ENCODE peak calls at places on chromosomes 4 and X, in six cellular contexts. E is H1, A is SK-N-SH, V is K562, I is GM12878, D is HL-60. L is an unnamed sample.

GRCh38 chr4:48400416-48400815 is 59.1 kb downstream of the SLAIN2 start:
- DNase-seq in E (no peak), A (no peak), V (no peak), I (no peak), D (no peak), L (no peak)

GRCh38 chr4:14883166-14883565 is 119.1 kb upstream of the CPEB2 start:
- DNase-seq in E (no peak), A (no peak), V (no peak), I (no peak), D (no peak), L (no peak)

GRCh38 chrX:79366556-79366887 is 612 bp downstream of the ITM2A start:
- DNase-seq in E (no peak), A (peak), V (no peak), I (no peak), D (no peak), L (no peak)

GRCh38 chr4:8079031-8079885 is 79.4 kb downstream of the ABLIM2 start:
- DNase-seq in E (no peak), A (peak), V (peak), I (no peak), D (no peak), L (no peak)

GRCh38 chr4:78659264-78659663 is 107.7 kb downstream of the ANXA3 start:
- DNase-seq in E (no peak), A (no peak), V (no peak), I (no peak), D (no peak), L (no peak)

GRCh38 chrX:19865567-19866363 is 21.6 kb downstream of the SH3KBP1 start:
- DNase-seq in E (no peak), A (no peak), V (no peak), I (no peak), D (peak), L (no peak)

GRCh38 chr4:7240341-7240740 is 48.0 kb downstream of the SORCS2 start:
- DNase-seq in E (no peak), A (peak), V (no peak), I (no peak), D (no peak), L (no peak)

GRCh38 chr4:173522160-173522873 is 7.7 kb downstream of the HAND2 start:
- DNase-seq in E (no peak), A (peak), V (peak), I (no peak), D (no peak), L (no peak)

GRCh38 chr4:179095585-179096228 is 1653.5 kb upstream of the AGA start:
- DNase-seq in E (no peak), A (no peak), V (no peak), I (no peak), D (peak), L (no peak)

GRCh38 chr4:38529189-38530115 is 134.5 kb upstream of the KLF3 start:
- DNase-seq in E (no peak), A (no peak), V (peak), I (peak), D (peak), L (no peak)

GRCh38 chr4:152795891-152796290 is 16.1 kb downstream of the ARFIP1 start:
- DNase-seq in E (no peak), A (no peak), V (no peak), I (no peak), D (no peak), L (no peak)

GRCh38 chrX:148804579-148804978 is 304.2 kb downstream of the AFF2 start:
- DNase-seq in E (no peak), A (no peak), V (no peak), I (no peak), D (no peak), L (no peak)

GRCh38 chr4:87108142-87108546 is 112.3 kb downstream of the KLHL8 start:
- DNase-seq in E (no peak), A (peak), V (no peak), I (no peak), D (no peak), L (no peak)

GRCh38 chr4:161829631-161830030 is 334.2 kb downstream of the FSTL5 start:
- DNase-seq in E (no peak), A (no peak), V (no peak), I (no peak), D (no peak), L (no peak)

GRCh38 chrX:78945186-78945912 is at the start of gene P2RY10:
- DNase-seq in E (no peak), A (no peak), V (no peak), I (peak), D (no peak), L (no peak)

GRCh38 chr4:153204247-153205027 is at the start of gene TRIM2:
- DNase-seq in E (no peak), A (no peak), V (peak), I (no peak), D (no peak), L (peak)

GRCh38 chr4:60992037-60992436 is 208.1 kb upstream of the ADGRL3 start:
- DNase-seq in E (no peak), A (no peak), V (no peak), I (no peak), D (no peak), L (no peak)

GRCh38 chr4:145346081-145346480 is 135.6 kb upstream of the SMAD1 start:
- DNase-seq in E (no peak), A (peak), V (no peak), I (no peak), D (no peak), L (no peak)

GRCh38 chr4:145347684-145348083 is 134.0 kb upstream of the SMAD1 start:
- DNase-seq in E (no peak), A (no peak), V (no peak), I (no peak), D (no peak), L (no peak)

GRCh38 chr4:145352438-145353145 is 129.1 kb upstream of the SMAD1 start:
- DNase-seq in E (no peak), A (no peak), V (no peak), I (no peak), D (no peak), L (no peak)

GRCh38 chr4:145351922-145352321 is 129.7 kb upstream of the SMAD1 start:
- DNase-seq in E (no peak), A (no peak), V (no peak), I (no peak), D (no peak), L (no peak)

DNA sequence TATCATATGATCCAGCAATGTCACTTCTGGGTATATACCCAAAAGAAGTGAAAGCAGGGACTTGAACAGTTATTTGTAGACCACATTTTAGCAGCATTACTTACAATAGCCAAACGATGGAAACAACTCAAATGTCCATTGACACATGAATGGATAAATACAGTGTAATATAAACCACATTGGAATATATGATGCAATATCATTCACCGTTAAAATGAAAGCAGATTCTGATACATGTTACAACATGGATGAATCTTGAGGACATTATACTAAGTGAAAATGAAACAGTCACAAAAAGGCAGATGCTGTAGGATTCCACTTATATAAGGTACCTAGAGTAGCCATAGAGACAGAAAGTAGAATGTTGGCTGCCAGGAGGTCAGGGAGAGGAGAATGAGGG is 130.5 kb upstream of the SMAD1 start:
- DNase-seq in E (no peak), A (no peak), V (no peak), I (no peak), D (no peak), L (no peak)
- TF ChIP-seq GABPA in E (no peak), A (no peak), V (no peak), I (no peak), D (no peak), L (no peak)

GRCh38 chrX:49079489-49080428 is at the start of gene WDR45:
- DNase-seq in E (no peak), A (peak), V (peak), I (peak), D (peak), L (peak)
- TF ChIP-seq GABPA in E (peak), A (peak), V (peak), I (peak), D (peak), L (peak)

GRCh38 chr4:52172166-52172565 is 121.1 kb downstream of the SPATA18 start:
- DNase-seq in E (no peak), A (no peak), V (no peak), I (no peak), D (no peak), L (no peak)

DNA sequence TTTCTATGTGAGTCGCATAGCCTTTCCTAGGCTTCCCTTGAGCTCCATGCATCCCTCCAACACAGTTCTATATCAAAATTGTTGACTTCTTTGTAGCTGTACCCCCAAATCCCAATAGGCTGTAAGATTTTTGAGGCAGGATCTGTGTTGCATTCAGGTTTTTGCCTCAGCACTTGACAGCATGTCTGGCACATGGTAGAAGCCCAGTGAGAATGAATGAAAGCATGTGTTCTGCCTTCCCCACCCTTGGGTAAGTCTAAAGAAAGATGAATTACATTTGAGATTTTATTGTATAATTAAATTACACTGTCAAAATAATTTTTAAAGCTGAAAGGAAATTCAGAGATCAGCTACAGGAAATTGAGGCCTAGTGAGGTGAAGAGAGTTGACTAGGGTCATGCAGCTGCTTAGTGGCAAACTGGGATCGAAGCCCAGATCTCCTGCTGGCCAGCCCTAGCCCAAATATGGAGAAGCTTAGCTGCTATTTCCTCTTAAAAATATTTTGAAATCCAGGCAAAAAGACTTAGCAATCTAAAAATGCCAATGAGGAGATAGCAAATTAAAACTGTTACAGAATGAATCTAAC is 122.5 kb downstream of the SPATA18 start:
- DNase-seq in E (no peak), A (no peak), V (no peak), I (no peak), D (no peak), L (no peak)
- TF ChIP-seq GABPA in E (no peak), A (no peak), V (no peak), I (no peak), D (no peak), L (no peak)

GRCh38 chrX:153457827-153458466 is 12.1 kb upstream of the TREX2 start:
- DNase-seq in E (no peak), A (no peak), V (no peak), I (no peak), D (no peak), L (no peak)
- TF ChIP-seq GABPA in E (no peak), A (no peak), V (no peak), I (no peak), D (no peak), L (no peak)

L was measured in HepG2.